ENCODE peak calls at places on chromosomes 7 and 10, in five cellular contexts. K is esophagus squamous epithelium, C is sigmoid colon, O is fibroblast of the aortic adventitia, Q is left ventricle myocardium inferior. J is an unnamed sample.

GRCh38 chr7:151648429-151648828 is 128.7 kb upstream of the RHEB start:
- DNase-seq in K (no peak), C (no peak), O (no peak), Q (no peak), J (peak)

GRCh38 chr10:88986549-88987242 is 3.9 kb upstream of the FAS start:
- DNase-seq in K (no peak), C (no peak), O (peak), Q (no peak), J (peak)

GRCh38 chr7:27151341-27151944 is 940 bp downstream of the HOXA3 start:
- DNase-seq in K (no peak), C (peak), O (no peak), Q (peak), J (peak)

GRCh38 chr7:95601324-95601723 is 5.0 kb upstream of the PDK4 start:
- DNase-seq in K (no peak), C (no peak), O (no peak), Q (no peak), J (no peak)

GRCh38 chr7:149637911-149638565 is 135.3 kb downstream of the ZNF467 start:
- DNase-seq in K (no peak), C (no peak), O (no peak), Q (no peak), J (no peak)

GRCh38 chr7:31633894-31634494 is 53.0 kb upstream of the PPP1R17 start:
- DNase-seq in K (no peak), C (no peak), O (peak), Q (no peak), J (peak)

GRCh38 chr7:105648561-105649401 is 67.5 kb upstream of the EFCAB10 start:
- DNase-seq in K (no peak), C (peak), O (no peak), Q (no peak), J (peak)

GRCh38 chr7:128437426-128438332 is 18.0 kb upstream of the HILPDA start:
- DNase-seq in K (no peak), C (no peak), O (no peak), Q (no peak), J (no peak)

GRCh38 chr7:98303176-98303865 is 21.8 kb downstream of the BRI3 start:
- DNase-seq in K (no peak), C (no peak), O (no peak), Q (no peak), J (no peak)

GRCh38 chr10:124619802-124620490 is 124.2 kb downstream of the FAM53B start:
- DNase-seq in K (no peak), C (no peak), O (no peak), Q (no peak), J (no peak)

GRCh38 chr7:138785587-138786437 is 12.0 kb upstream of the TMEM213 start:
- DNase-seq in K (no peak), C (no peak), O (peak), Q (no peak), J (peak)

GRCh38 chr7:148609045-148609725 is 18.6 kb downstream of the C7orf33 start:
- DNase-seq in K (no peak), C (no peak), O (peak), Q (no peak), J (no peak)

GRCh38 chr7:65441010-65441409 is 67.4 kb downstream of the ZNF92 start:
- DNase-seq in K (no peak), C (no peak), O (peak), Q (no peak), J (peak)

GRCh38 chr7:142194201-142194600 is 63.7 kb downstream of the PRSS58 start:
- DNase-seq in K (no peak), C (no peak), O (no peak), Q (no peak), J (peak)

GRCh38 chr10:112230325-112230988 is 46.9 kb upstream of the GPAM start:
- DNase-seq in K (no peak), C (no peak), O (peak), Q (no peak), J (peak)

GRCh38 chr10:69786791-69787190 is 14.9 kb upstream of the COL13A1 start:
- DNase-seq in K (no peak), C (no peak), O (peak), Q (no peak), J (peak)

GRCh38 chr7:20172736-20173334 is 44.3 kb downstream of the MACC1 start:
- DNase-seq in K (no peak), C (peak), O (peak), Q (no peak), J (peak)

GRCh38 chr10:94757916-94758315 is 4.6 kb upstream of the CYP2C19 start:
- DNase-seq in K (no peak), C (no peak), O (no peak), Q (no peak), J (no peak)

GRCh38 chr10:77504196-77504869 is 133.3 kb downstream of the KCNMA1 start:
- DNase-seq in K (no peak), C (no peak), O (peak), Q (no peak), J (peak)

GRCh38 chr10:66834802-66835201 is 91.0 kb upstream of the LRRTM3 start:
- DNase-seq in K (no peak), C (no peak), O (no peak), Q (no peak), J (no peak)

GRCh38 chr10:127563718-127564553 is 14.8 kb downstream of the NPS start:
- DNase-seq in K (no peak), C (no peak), O (no peak), Q (no peak), J (peak)

GRCh38 chr7:23234569-23235296 is 11.8 kb upstream of the GPNMB start:
- DNase-seq in K (no peak), C (no peak), O (peak), Q (no peak), J (no peak)

GRCh38 chr10:16777473-16778370 is 39.5 kb downstream of the RSU1 start:
- DNase-seq in K (no peak), C (no peak), O (peak), Q (no peak), J (peak)

GRCh38 chr10:42475168-42476098 is 162.9 kb downstream of the ZNF33B start:
- DNase-seq in K (no peak), C (no peak), O (peak), Q (no peak), J (peak)
- H3K4me3 ChIP-seq in K (peak), C (peak), O (peak), Q (peak), J (peak)

DNA sequence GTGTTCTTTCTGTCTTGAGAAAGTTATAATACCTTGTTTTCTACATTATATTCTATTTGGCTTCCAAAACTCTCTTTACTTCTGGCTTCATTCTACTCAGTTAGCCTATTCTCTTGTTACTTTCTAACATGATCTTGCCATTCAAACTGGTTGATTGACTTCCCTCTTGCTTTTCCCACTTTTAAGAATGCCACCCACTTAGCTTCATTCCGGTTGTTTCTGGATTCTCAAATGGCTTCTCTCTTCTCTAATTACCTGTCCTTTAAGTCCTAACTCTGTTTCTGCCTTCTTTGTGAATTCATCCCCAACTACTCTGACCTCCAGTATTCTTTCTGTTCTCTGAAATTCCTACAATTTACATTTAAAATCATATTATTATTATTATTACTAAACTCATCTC is 52.0 kb downstream of the ANKIB1 start:
- DNase-seq in K (no peak), C (no peak), O (no peak), Q (no peak), J (no peak)
- H3K4me3 ChIP-seq in K (no peak), C (no peak), O (no peak), Q (no peak), J (no peak)

GRCh38 chr7:12635830-12636229 is 51.6 kb upstream of the ARL4A start:
- DNase-seq in K (no peak), C (no peak), O (no peak), Q (no peak), J (peak)
- H3K4me3 ChIP-seq in K (no peak), C (no peak), O (no peak), Q (peak), J (no peak)

DNA sequence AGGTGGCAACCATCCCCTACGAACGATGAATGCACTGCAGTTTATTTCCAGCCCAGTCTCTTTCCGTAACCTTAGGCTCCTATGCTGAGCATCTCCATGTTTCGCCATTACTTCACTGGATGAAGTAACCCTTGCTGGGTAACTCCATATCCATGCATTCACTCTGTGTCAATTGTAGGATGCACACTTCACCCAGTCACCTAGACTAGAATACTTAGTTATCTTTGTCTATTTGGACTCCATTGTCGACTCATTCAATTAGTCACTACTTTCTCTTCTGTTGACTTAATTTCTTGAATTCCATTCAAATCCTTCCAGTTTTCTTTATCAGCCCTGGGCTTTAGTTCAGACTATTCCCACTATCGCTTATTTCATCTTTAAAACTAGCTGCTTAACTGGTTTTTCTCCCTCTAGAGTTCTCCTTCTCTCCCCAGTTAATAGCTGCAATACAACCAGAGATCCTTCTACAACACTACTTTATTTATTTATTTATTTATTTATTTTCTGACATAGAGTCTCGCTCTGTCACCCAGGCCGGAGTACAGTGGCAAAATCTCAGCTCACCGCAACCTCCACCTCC is 111.3 kb upstream of the TNS3 start:
- DNase-seq in K (no peak), C (no peak), O (peak), Q (no peak), J (peak)
- H3K4me3 ChIP-seq in K (no peak), C (no peak), O (no peak), Q (no peak), J (no peak)

GRCh38 chr10:62083413-62083794 is 181.9 kb downstream of the ARID5B start:
- DNase-seq in K (no peak), C (no peak), O (peak), Q (no peak), J (peak)
- H3K4me3 ChIP-seq in K (no peak), C (no peak), O (peak), Q (peak), J (no peak)